ENCODE peak calls at places on chromosomes 4 and X, in five cellular contexts. Z, B, A, U and T are unnamed samples.

GRCh38 chr4:10383417-10383816 is 73.8 kb downstream of the ZNF518B start:
- DNase-seq in Z (no peak), B (no peak), A (no peak), U (no peak), T (no peak)

GRCh38 chr4:141038428-141038827 is 94.8 kb downstream of the RNF150 start:
- DNase-seq in Z (no peak), B (no peak), A (no peak), U (no peak), T (no peak)

GRCh38 chrX:40581333-40581910 is 652 bp downstream of the ATP6AP2 start:
- DNase-seq in Z (peak), B (no peak), A (no peak), U (no peak), T (no peak)

GRCh38 chr4:98801259-98801725 is 127.6 kb downstream of the EIF4E start:
- DNase-seq in Z (no peak), B (no peak), A (no peak), U (no peak), T (peak)

GRCh38 chrX:132443736-132444135 is 45.1 kb downstream of the MBNL3 start:
- DNase-seq in Z (no peak), B (no peak), A (no peak), U (no peak), T (no peak)

GRCh38 chrX:69556094-69557011 is 52.2 kb downstream of the NALF2 start:
- DNase-seq in Z (peak), B (no peak), A (peak), U (no peak), T (no peak)

GRCh38 chr4:168221298-168221697 is 97.3 kb downstream of the DDX60 start:
- DNase-seq in Z (peak), B (no peak), A (no peak), U (no peak), T (no peak)

GRCh38 chr4:76726141-76726540 is 171.8 kb downstream of the SOWAHB start:
- DNase-seq in Z (no peak), B (no peak), A (no peak), U (no peak), T (no peak)

GRCh38 chr4:144509088-144509854 is 136.7 kb upstream of the HHIP start:
- DNase-seq in Z (no peak), B (no peak), A (no peak), U (no peak), T (no peak)

GRCh38 chrX:12421918-12422317 is 283.6 kb downstream of the FRMPD4 start:
- DNase-seq in Z (peak), B (no peak), A (no peak), U (no peak), T (no peak)

GRCh38 chr4:109945056-109945455 is 32.4 kb downstream of the EGF start:
- DNase-seq in Z (no peak), B (no peak), A (no peak), U (peak), T (no peak)

GRCh38 chrX:129808829-129809745 is 29.3 kb downstream of the SASH3 start:
- DNase-seq in Z (peak), B (no peak), A (no peak), U (no peak), T (no peak)

GRCh38 chr4:81215219-81215892 is at the start of gene PRKG2:
- DNase-seq in Z (peak), B (peak), A (no peak), U (peak), T (peak)

GRCh38 chrX:9786839-9787635 is 808 bp downstream of the SHROOM2 start:
- DNase-seq in Z (no peak), B (no peak), A (no peak), U (no peak), T (peak)

GRCh38 chr4:57020467-57021101 is 41.9 kb downstream of the POLR2B start:
- DNase-seq in Z (peak), B (no peak), A (no peak), U (no peak), T (no peak)

GRCh38 chr4:155954118-155954503 is 445 bp upstream of the CTSO start:
- DNase-seq in Z (no peak), B (no peak), A (no peak), U (no peak), T (no peak)

GRCh38 chrX:136115124-136115908 is 32.0 kb upstream of the FHL1 start:
- DNase-seq in Z (peak), B (no peak), A (peak), U (no peak), T (no peak)

GRCh38 chr4:3047464-3048286 is 26.7 kb downstream of the HTT-AS start:
- DNase-seq in Z (peak), B (peak), A (peak), U (peak), T (peak)

GRCh38 chr4:120843840-120844527 is 78.5 kb downstream of the PRDM5 start:
- DNase-seq in Z (no peak), B (peak), A (no peak), U (no peak), T (peak)

GRCh38 chrX:83469551-83469950 is 38.5 kb upstream of the POU3F4 start:
- DNase-seq in Z (no peak), B (peak), A (no peak), U (peak), T (peak)

GRCh38 chr4:96887857-96888256 is 1048.0 kb downstream of the PDHA2 start:
- DNase-seq in Z (no peak), B (no peak), A (no peak), U (no peak), T (no peak)

GRCh38 chr4:76882630-76883029 is 15.3 kb downstream of the SOWAHB start:
- DNase-seq in Z (no peak), B (no peak), A (no peak), U (no peak), T (no peak)

GRCh38 chr4:56723201-56723605 is 42.1 kb upstream of the HOPX start:
- DNase-seq in Z (no peak), B (no peak), A (no peak), U (peak), T (no peak)